ENCODE peak calls at places on chromosomes 2 and 18, in seven cellular contexts. One of them, this sample, is unnamed. For H3K9me3, the result is how much of the 10 kb centered on the place peaks cover.

GRCh38 chr2:21811541-21811940 is 687.8 kb downstream of the TDRD15 start:
- DNase-seq in kidney: no peak
- DNase-seq in transverse colon: no peak
- DNase-seq in colonic mucosa: no peak
- DNase-seq in body of pancreas: no peak
- DNase-seq in mammary epithelial cell: no peak
- DNase-seq in GM23248: no peak
- DNase-seq in this sample: no peak

GRCh38 chr2:10477443-10478297 is 29.5 kb upstream of the ODC1 start:
- DNase-seq in body of pancreas: no peak
- DNase-seq in kidney: no peak
- DNase-seq in mammary epithelial cell: no peak
- DNase-seq in GM23248: no peak
- DNase-seq in colonic mucosa: no peak
- DNase-seq in transverse colon: no peak
- DNase-seq in this sample: no peak

GRCh38 chr18:46356278-46357033 is 252.3 kb downstream of the HAUS1 start:
- DNase-seq in colonic mucosa: no peak
- DNase-seq in mammary epithelial cell: no peak
- DNase-seq in body of pancreas: no peak
- DNase-seq in kidney: no peak
- DNase-seq in GM23248: no peak
- DNase-seq in transverse colon: no peak
- DNase-seq in this sample: no peak

GRCh38 chr2:67346718-67347407 is 50.3 kb upstream of the ETAA1 start:
- DNase-seq in mammary epithelial cell: peak
- DNase-seq in transverse colon: no peak
- DNase-seq in body of pancreas: no peak
- DNase-seq in kidney: no peak
- DNase-seq in GM23248: peak
- DNase-seq in colonic mucosa: no peak
- DNase-seq in this sample: no peak

GRCh38 chr18:13914756-13915155 is 580 bp downstream of the MC2R start:
- DNase-seq in colonic mucosa: no peak
- DNase-seq in mammary epithelial cell: no peak
- DNase-seq in kidney: no peak
- DNase-seq in GM23248: no peak
- DNase-seq in transverse colon: no peak
- DNase-seq in body of pancreas: no peak
- DNase-seq in this sample: no peak

GRCh38 chr18:49630246-49630699 is 68.4 kb downstream of the LIPG start:
- DNase-seq in kidney: no peak
- DNase-seq in transverse colon: peak
- DNase-seq in mammary epithelial cell: peak
- DNase-seq in body of pancreas: no peak
- DNase-seq in colonic mucosa: no peak
- DNase-seq in GM23248: no peak
- DNase-seq in this sample: no peak

GRCh38 chr2:160109939-160110673 is 47.7 kb upstream of the PLA2R1 start:
- DNase-seq in mammary epithelial cell: peak
- DNase-seq in GM23248: peak
- DNase-seq in kidney: peak
- DNase-seq in body of pancreas: peak
- DNase-seq in colonic mucosa: peak
- DNase-seq in transverse colon: peak
- DNase-seq in this sample: no peak

GRCh38 chr2:241665731-241666440 is 20.7 kb downstream of the DTYMK start:
- DNase-seq in colonic mucosa: no peak
- DNase-seq in mammary epithelial cell: no peak
- DNase-seq in body of pancreas: no peak
- DNase-seq in GM23248: peak
- DNase-seq in transverse colon: no peak
- DNase-seq in kidney: no peak
- DNase-seq in this sample: no peak

GRCh38 chr2:186543561-186544131 is 46.2 kb upstream of the ITGAV start:
- DNase-seq in GM23248: peak
- DNase-seq in mammary epithelial cell: peak
- DNase-seq in kidney: no peak
- DNase-seq in colonic mucosa: no peak
- DNase-seq in transverse colon: no peak
- DNase-seq in body of pancreas: no peak
- DNase-seq in this sample: no peak

GRCh38 chr2:8149985-8150547 is 531.8 kb upstream of the ID2 start:
- DNase-seq in transverse colon: no peak
- DNase-seq in colonic mucosa: peak
- DNase-seq in kidney: no peak
- DNase-seq in mammary epithelial cell: no peak
- DNase-seq in body of pancreas: no peak
- DNase-seq in GM23248: peak
- DNase-seq in this sample: no peak

GRCh38 chr2:31644551-31644950 is 63.8 kb upstream of the SRD5A2 start:
- DNase-seq in GM23248: no peak
- DNase-seq in colonic mucosa: no peak
- DNase-seq in body of pancreas: no peak
- DNase-seq in transverse colon: no peak
- DNase-seq in mammary epithelial cell: no peak
- DNase-seq in kidney: no peak
- DNase-seq in this sample: no peak

GRCh38 chr2:176493221-176493825 is 224.1 kb downstream of the MTX2 start:
- DNase-seq in kidney: no peak
- DNase-seq in colonic mucosa: no peak
- DNase-seq in transverse colon: no peak
- DNase-seq in body of pancreas: no peak
- DNase-seq in GM23248: no peak
- DNase-seq in mammary epithelial cell: no peak
- DNase-seq in this sample: no peak

GRCh38 chr18:76476665-76477561 is 18.1 kb downstream of the ZNF516 start:
- DNase-seq in transverse colon: no peak
- DNase-seq in mammary epithelial cell: no peak
- DNase-seq in kidney: no peak
- DNase-seq in colonic mucosa: peak
- DNase-seq in GM23248: peak
- DNase-seq in body of pancreas: no peak
- DNase-seq in this sample: no peak

GRCh38 chr18:76568726-76569125 is 73.7 kb upstream of the ZNF516 start:
- DNase-seq in transverse colon: no peak
- DNase-seq in kidney: no peak
- DNase-seq in body of pancreas: no peak
- DNase-seq in GM23248: no peak
- DNase-seq in mammary epithelial cell: peak
- DNase-seq in colonic mucosa: no peak
- DNase-seq in this sample: no peak

GRCh38 chr2:21037671-21038108 is 6.2 kb downstream of the APOB start:
- DNase-seq in body of pancreas: no peak
- DNase-seq in GM23248: no peak
- DNase-seq in transverse colon: no peak
- DNase-seq in colonic mucosa: no peak
- DNase-seq in kidney: no peak
- DNase-seq in mammary epithelial cell: peak
- DNase-seq in this sample: no peak

GRCh38 chr2:10668402-10669012 is 21.3 kb downstream of the NOL10 start:
- DNase-seq in kidney: no peak
- DNase-seq in colonic mucosa: peak
- DNase-seq in mammary epithelial cell: peak
- DNase-seq in GM23248: peak
- DNase-seq in body of pancreas: no peak
- DNase-seq in transverse colon: no peak
- DNase-seq in this sample: peak

GRCh38 chr2:157935378-157935726 is 59.2 kb upstream of the ACVR1 start:
- DNase-seq in GM23248: no peak
- DNase-seq in mammary epithelial cell: peak
- DNase-seq in kidney: no peak
- DNase-seq in colonic mucosa: no peak
- DNase-seq in body of pancreas: no peak
- DNase-seq in transverse colon: no peak
- DNase-seq in this sample: no peak

GRCh38 chr2:205734436-205734835 is 52.1 kb downstream of the NRP2 start:
- DNase-seq in colonic mucosa: no peak
- DNase-seq in GM23248: peak
- DNase-seq in kidney: no peak
- DNase-seq in mammary epithelial cell: peak
- DNase-seq in transverse colon: no peak
- DNase-seq in body of pancreas: no peak
- DNase-seq in this sample: no peak

GRCh38 chr2:19796036-19796703 is 105.6 kb downstream of the TTC32 start:
- DNase-seq in mammary epithelial cell: peak
- DNase-seq in colonic mucosa: no peak
- DNase-seq in GM23248: peak
- DNase-seq in body of pancreas: no peak
- DNase-seq in transverse colon: no peak
- DNase-seq in kidney: no peak
- DNase-seq in this sample: no peak

GRCh38 chr2:858646-859045 is 92.0 kb upstream of the SNTG2 start:
- DNase-seq in colonic mucosa: no peak
- DNase-seq in transverse colon: no peak
- DNase-seq in body of pancreas: no peak
- DNase-seq in GM23248: no peak
- DNase-seq in kidney: no peak
- DNase-seq in mammary epithelial cell: no peak
- DNase-seq in this sample: no peak

GRCh38 chr2:19569300-19569791 is 210.9 kb upstream of the OSR1 start:
- DNase-seq in mammary epithelial cell: no peak
- DNase-seq in GM23248: peak
- DNase-seq in body of pancreas: no peak
- DNase-seq in colonic mucosa: no peak
- DNase-seq in kidney: no peak
- DNase-seq in transverse colon: no peak
- DNase-seq in this sample: no peak

DNA sequence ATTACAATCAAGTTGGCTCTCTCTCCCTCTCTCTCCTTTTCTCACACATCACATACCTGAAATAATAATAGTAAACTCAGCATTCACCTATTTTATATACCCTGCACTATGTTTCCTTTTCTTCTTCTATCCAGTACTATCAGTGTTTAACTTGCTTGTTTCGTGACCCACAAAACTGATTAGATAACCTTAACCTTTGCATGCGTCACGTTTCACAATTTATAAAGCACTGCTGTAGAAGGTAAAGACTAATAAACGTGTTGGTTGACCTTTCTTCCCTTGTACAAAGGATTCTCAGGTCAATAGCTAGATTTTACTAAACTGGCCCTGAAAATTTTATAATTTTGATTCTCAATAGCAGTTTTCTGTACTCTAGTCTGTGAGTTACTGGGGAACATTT is 791.7 kb downstream of the DPP10 start:
- DNase-seq in colonic mucosa: no peak
- DNase-seq in body of pancreas: no peak
- DNase-seq in kidney: no peak
- DNase-seq in transverse colon: no peak
- DNase-seq in mammary epithelial cell: no peak
- DNase-seq in GM23248: no peak
- DNase-seq in this sample: no peak
- H3K9me3 ChIP-seq in colonic mucosa: under half
- H3K9me3 ChIP-seq in body of pancreas: under half
- H3K9me3 ChIP-seq in kidney: under half
- H3K9me3 ChIP-seq in transverse colon: under half
- H3K9me3 ChIP-seq in mammary epithelial cell: under half
- H3K9me3 ChIP-seq in GM23248: under half
- H3K9me3 ChIP-seq in this sample: under half

GRCh38 chr2:190537765-190538164 is 3.2 kb upstream of the NEMP2 start:
- DNase-seq in body of pancreas: no peak
- DNase-seq in transverse colon: no peak
- DNase-seq in mammary epithelial cell: peak
- DNase-seq in kidney: no peak
- DNase-seq in colonic mucosa: no peak
- DNase-seq in GM23248: peak
- DNase-seq in this sample: no peak
- H3K9me3 ChIP-seq in body of pancreas: under half
- H3K9me3 ChIP-seq in transverse colon: under half
- H3K9me3 ChIP-seq in mammary epithelial cell: under half
- H3K9me3 ChIP-seq in kidney: under half
- H3K9me3 ChIP-seq in colonic mucosa: under half
- H3K9me3 ChIP-seq in GM23248: under half
- H3K9me3 ChIP-seq in this sample: under half

GRCh38 chr18:48612511-48612910 is 73.7 kb downstream of the CTIF start:
- DNase-seq in mammary epithelial cell: no peak
- DNase-seq in transverse colon: no peak
- DNase-seq in kidney: peak
- DNase-seq in GM23248: no peak
- DNase-seq in colonic mucosa: no peak
- DNase-seq in body of pancreas: no peak
- DNase-seq in this sample: no peak

GRCh38 chr18:48612917-48613316 is 74.1 kb downstream of the CTIF start:
- DNase-seq in transverse colon: no peak
- DNase-seq in kidney: no peak
- DNase-seq in mammary epithelial cell: no peak
- DNase-seq in colonic mucosa: no peak
- DNase-seq in body of pancreas: no peak
- DNase-seq in GM23248: no peak
- DNase-seq in this sample: no peak

GRCh38 chr18:48613589-48613988 is 74.8 kb downstream of the CTIF start:
- DNase-seq in body of pancreas: no peak
- DNase-seq in transverse colon: peak
- DNase-seq in mammary epithelial cell: no peak
- DNase-seq in GM23248: no peak
- DNase-seq in colonic mucosa: peak
- DNase-seq in kidney: peak
- DNase-seq in this sample: no peak

GRCh38 chr18:48615566-48616401 is 77.0 kb downstream of the CTIF start:
- DNase-seq in mammary epithelial cell: no peak
- DNase-seq in transverse colon: peak
- DNase-seq in kidney: peak
- DNase-seq in colonic mucosa: peak
- DNase-seq in body of pancreas: peak
- DNase-seq in GM23248: no peak
- DNase-seq in this sample: no peak

GRCh38 chr18:48614005-48614404 is 75.2 kb downstream of the CTIF start:
- DNase-seq in mammary epithelial cell: no peak
- DNase-seq in GM23248: no peak
- DNase-seq in body of pancreas: no peak
- DNase-seq in transverse colon: no peak
- DNase-seq in kidney: peak
- DNase-seq in colonic mucosa: no peak
- DNase-seq in this sample: no peak
- H3K9me3 ChIP-seq in mammary epithelial cell: under half
- H3K9me3 ChIP-seq in GM23248: under half
- H3K9me3 ChIP-seq in body of pancreas: under half
- H3K9me3 ChIP-seq in transverse colon: under half
- H3K9me3 ChIP-seq in kidney: under half
- H3K9me3 ChIP-seq in colonic mucosa: under half
- H3K9me3 ChIP-seq in this sample: under half

DNA sequence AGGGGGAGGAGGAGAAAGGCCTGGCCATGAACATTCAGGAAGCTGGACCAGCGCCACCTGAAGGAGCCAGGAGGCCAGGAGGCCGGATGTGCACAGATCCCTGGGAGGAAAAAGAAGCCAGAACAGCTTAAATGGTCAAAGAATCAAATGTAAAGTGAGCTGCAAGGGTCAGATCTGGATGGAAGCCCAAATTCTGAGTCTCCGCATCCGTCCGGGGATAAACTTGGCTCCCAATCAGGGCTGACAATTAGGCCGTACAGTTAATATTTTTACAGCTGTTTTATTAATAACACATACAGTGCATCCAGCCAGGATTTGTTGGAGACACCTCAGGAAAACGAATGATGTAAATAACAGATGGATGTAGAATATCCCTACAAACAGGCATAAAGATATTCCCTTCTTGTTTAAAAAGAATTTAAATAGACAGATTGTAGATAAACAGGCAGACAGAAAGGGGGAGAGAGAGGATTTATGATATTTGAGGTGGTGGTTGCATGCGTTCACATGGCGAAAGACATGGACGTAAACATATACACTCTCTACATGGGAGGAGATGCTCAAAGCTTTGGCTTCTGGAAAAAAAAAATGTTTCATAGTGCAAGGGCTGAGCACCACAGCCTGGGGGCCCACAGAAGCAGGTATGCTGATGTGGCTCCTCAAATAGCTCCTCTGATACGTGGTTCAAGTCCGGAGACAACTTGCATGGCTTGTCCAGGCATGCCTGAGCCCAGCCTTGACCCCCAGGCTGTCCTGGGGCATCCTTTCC is 495.3 kb upstream of the TCF4 start:
- DNase-seq in colonic mucosa: peak
- DNase-seq in kidney: peak
- DNase-seq in GM23248: peak
- DNase-seq in transverse colon: no peak
- DNase-seq in body of pancreas: no peak
- DNase-seq in mammary epithelial cell: no peak
- DNase-seq in this sample: no peak
- H3K9me3 ChIP-seq in colonic mucosa: under half
- H3K9me3 ChIP-seq in kidney: under half
- H3K9me3 ChIP-seq in GM23248: under half
- H3K9me3 ChIP-seq in transverse colon: under half
- H3K9me3 ChIP-seq in body of pancreas: under half
- H3K9me3 ChIP-seq in mammary epithelial cell: under half
- H3K9me3 ChIP-seq in this sample: under half